ENCODE peak calls at places on chromosome 22, in eight cellular contexts. T is SW480; K is stimulated activated naive CD4-positive, alpha-beta T cell treated with Interleukin-2 at 50 U/mL for 16 hours; E is GM12891; X is adipocyte; I is sciatic nerve; L is hippocampal formation; H is activated CD4-positive, alpha-beta T cell treated with anti-CD3 and anti-CD28 coated beads, Interleukin-2, amount 50 U/mL, for 4 hours. J is an unnamed sample.

GRCh38 chr22:46055176-46055850 is 78.4 kb upstream of the WNT7B start:
- DNase-seq in T (no peak), K (no peak), E (no peak), X (peak), I (peak), L (no peak), H (no peak), J (no peak)

GRCh38 chr22:37818397-37819099 is 4.6 kb upstream of the GALR3 start:
- DNase-seq in T (no peak), K (peak), E (peak), X (peak), I (peak), L (no peak), H (peak), J (peak)

GRCh38 chr22:30885591-30885990 is 83.0 kb downstream of the MORC2 start:
- DNase-seq in T (no peak), K (no peak), E (no peak), X (no peak), I (no peak), L (no peak), H (no peak), J (no peak)

GRCh38 chr22:49232319-49233067 is 595.2 kb downstream of the BRD1 start:
- DNase-seq in T (no peak), K (no peak), E (no peak), X (no peak), I (no peak), L (no peak), H (no peak), J (no peak)

GRCh38 chr22:35380537-35381423 is at the start of gene HMOX1:
- DNase-seq in T (peak), K (peak), E (peak), X (peak), I (peak), L (peak), H (peak), J (peak)

GRCh38 chr22:17199131-17199731 is 20.0 kb downstream of the ADA2 start:
- DNase-seq in T (no peak), K (no peak), E (no peak), X (peak), I (peak), L (no peak), H (no peak), J (no peak)

GRCh38 chr22:36196254-36197064 is 5.2 kb downstream of the APOL4 start:
- DNase-seq in T (no peak), K (no peak), E (no peak), X (no peak), I (no peak), L (no peak), H (no peak), J (no peak)

GRCh38 chr22:26476705-26477340 is 6.8 kb downstream of the HPS4 start:
- DNase-seq in T (peak), K (no peak), E (no peak), X (peak), I (no peak), L (no peak), H (no peak), J (no peak)

GRCh38 chr22:50271519-50271970 is 1.4 kb upstream of the MAPK11 start:
- DNase-seq in T (peak), K (peak), E (peak), X (peak), I (no peak), L (no peak), H (peak), J (peak)

GRCh38 chr22:36986242-36986821 is 32.9 kb downstream of the TST start:
- DNase-seq in T (no peak), K (no peak), E (peak), X (no peak), I (no peak), L (no peak), H (no peak), J (no peak)

GRCh38 chr22:20086101-20086599 is 6.1 kb downstream of the DGCR8 start:
- DNase-seq in T (no peak), K (no peak), E (no peak), X (no peak), I (no peak), L (no peak), H (no peak), J (no peak)

GRCh38 chr22:40346178-40347064 is at the start of gene ADSL:
- DNase-seq in T (peak), K (peak), E (peak), X (peak), I (peak), L (peak), H (peak), J (peak)

GRCh38 chr22:22745225-22746060 is 101.0 kb downstream of the GGTLC2 start:
- DNase-seq in T (peak), K (no peak), E (no peak), X (peak), I (no peak), L (no peak), H (no peak), J (no peak)

GRCh38 chr22:28497188-28497587 is 182.5 kb downstream of the TTC28 start:
- DNase-seq in T (no peak), K (no peak), E (no peak), X (peak), I (no peak), L (no peak), H (no peak), J (no peak)

GRCh38 chr22:39254789-39255298 is 10.1 kb upstream of the PDGFB start:
- DNase-seq in T (peak), K (peak), E (peak), X (peak), I (no peak), L (no peak), H (peak), J (peak)

GRCh38 chr22:22201185-22201924 is 43.2 kb upstream of the VPREB1 start:
- DNase-seq in T (peak), K (peak), E (peak), X (no peak), I (no peak), L (no peak), H (peak), J (peak)

GRCh38 chr22:19962909-19963806 is 21.5 kb upstream of the TXNRD2 start:
- DNase-seq in T (peak), K (no peak), E (no peak), X (peak), I (no peak), L (no peak), H (no peak), J (no peak)

GRCh38 chr22:43750751-43751150 is 61.4 kb downstream of the EFCAB6 start:
- DNase-seq in T (no peak), K (no peak), E (no peak), X (peak), I (no peak), L (no peak), H (no peak), J (no peak)

GRCh38 chr22:29197096-29197495 is 8.6 kb upstream of the EMID1 start:
- DNase-seq in T (peak), K (no peak), E (no peak), X (no peak), I (no peak), L (no peak), H (no peak), J (no peak)

GRCh38 chr22:42797021-42797420 is 60.1 kb downstream of the ARFGAP3 start:
- DNase-seq in T (no peak), K (no peak), E (no peak), X (no peak), I (no peak), L (no peak), H (no peak), J (no peak)

GRCh38 chr22:40258463-40259046 is 80.8 kb downstream of the TNRC6B start:
- DNase-seq in T (peak), K (no peak), E (no peak), X (peak), I (no peak), L (no peak), H (no peak), J (no peak)

GRCh38 chr22:42560781-42561180 is 7.0 kb downstream of the SERHL2 start:
- DNase-seq in T (no peak), K (no peak), E (no peak), X (peak), I (no peak), L (peak), H (no peak), J (no peak)

GRCh38 chr22:37624017-37624365 is 15.4 kb downstream of the GGA1 start:
- DNase-seq in T (no peak), K (no peak), E (no peak), X (no peak), I (no peak), L (no peak), H (no peak), J (no peak)

GRCh38 chr22:32574397-32574796 is 99.8 kb downstream of the FBXO7 start:
- DNase-seq in T (peak), K (no peak), E (no peak), X (no peak), I (no peak), L (no peak), H (no peak), J (no peak)

GRCh38 chr22:37991738-37992442 is 7.5 kb upstream of the SOX10 start:
- DNase-seq in T (no peak), K (no peak), E (no peak), X (no peak), I (no peak), L (no peak), H (no peak), J (no peak)

GRCh38 chr22:25509391-25509791 is 55.1 kb upstream of the GRK3 start:
- DNase-seq in T (no peak), K (no peak), E (no peak), X (no peak), I (no peak), L (no peak), H (no peak), J (no peak)

GRCh38 chr22:45328822-45329535 is 19.2 kb downstream of the FAM118A start:
- DNase-seq in T (no peak), K (no peak), E (no peak), X (no peak), I (no peak), L (no peak), H (no peak), J (no peak)

GRCh38 chr22:35604671-35605457 is 12.3 kb downstream of the MB start:
- DNase-seq in T (no peak), K (peak), E (no peak), X (no peak), I (no peak), L (no peak), H (no peak), J (no peak)

GRCh38 chr22:37203354-37204044 is 8.8 kb downstream of the SSTR3 start:
- DNase-seq in T (no peak), K (no peak), E (no peak), X (no peak), I (peak), L (no peak), H (no peak), J (no peak)

GRCh38 chr22:25966448-25966913 is 202.8 kb upstream of the SEZ6L start:
- DNase-seq in T (no peak), K (no peak), E (no peak), X (no peak), I (no peak), L (no peak), H (no peak), J (no peak)

J was measured in GM19239.